ENCODE peak calls at places on chromosomes 6 and 20, in ten cellular contexts. A is ovary; I is fibroblast of lung; D is CD4-positive, alpha-beta T cell; R is neural crest cell; Z is body of pancreas; P is cardiac muscle cell; H is endodermal cell; C is endothelial cell; B is choroid plexus epithelial cell. O is an unnamed sample.

GRCh38 chr6:37517411-37517812 is 17.7 kb upstream of the CCDC167 start:
- DNase-seq in P (no peak), B (no peak), H (no peak), A (no peak), R (no peak), D (peak; percentile 73), I (peak; percentile 26), C (no peak), Z (no peak), O (no peak)

GRCh38 chr20:62837790-62838458 is 21.1 kb downstream of the COL9A3 start:
- DNase-seq in P (no peak), Z (peak; percentile 70), R (no peak), H (no peak), D (no peak), A (no peak), B (peak; percentile 58), C (no peak), I (peak; percentile 74), O (peak; percentile 50)

GRCh38 chr6:128139519-128139918 is 238.7 kb upstream of the THEMIS start:
- DNase-seq in D (no peak), B (peak; percentile 58), A (no peak), Z (no peak), R (no peak), H (no peak), P (peak; percentile 41), I (peak; percentile 34), C (no peak), O (no peak)

GRCh38 chr6:30883743-30884520 is at the start of gene DDR1:
- DNase-seq in H (peak; percentile 84), Z (peak; percentile 82), R (peak; percentile 29), C (no peak), A (peak; percentile 92), B (peak; percentile 72), I (peak; percentile 64), D (peak; percentile 40), P (peak; percentile 91), O (peak; percentile 47)

GRCh38 chr6:140462495-140463311 is 1088.3 kb upstream of the CITED2 start:
- DNase-seq in H (no peak), P (peak; percentile 83), R (no peak), C (no peak), A (no peak), B (peak; percentile 93), Z (peak; percentile 20), I (peak; percentile 82), D (no peak), O (no peak)

GRCh38 chr6:148572676-148573335 is 174.0 kb upstream of the UST start:
- DNase-seq in I (no peak), P (no peak), R (no peak), D (no peak), H (no peak), Z (no peak), A (no peak), B (no peak), C (no peak), O (no peak)

GRCh38 chr6:142523485-142523884 is 221.7 kb downstream of the ADGRG6 start:
- DNase-seq in R (no peak), B (no peak), H (no peak), D (no peak), P (peak; percentile 46), A (no peak), I (peak; percentile 76), C (no peak), Z (no peak), O (no peak)

GRCh38 chr20:2301164-2301622 is 5.4 kb downstream of the TGM3 start:
- DNase-seq in D (no peak), H (no peak), A (no peak), C (no peak), B (no peak), R (no peak), P (peak; percentile 21), Z (no peak), I (no peak), O (peak; percentile 52)

GRCh38 chr6:132357120-132357519 is 44.2 kb downstream of the MOXD1 start:
- DNase-seq in R (no peak), B (peak; percentile 78), P (peak; percentile 67), D (no peak), A (no peak), I (peak; percentile 47), C (no peak), Z (no peak), H (no peak), O (no peak)

GRCh38 chr6:46756469-46757205 is 9.9 kb downstream of the ANKRD66 start:
- DNase-seq in Z (no peak), C (no peak), A (no peak), D (no peak), H (no peak), I (no peak), P (no peak), R (no peak), B (no peak), O (no peak)

DNA sequence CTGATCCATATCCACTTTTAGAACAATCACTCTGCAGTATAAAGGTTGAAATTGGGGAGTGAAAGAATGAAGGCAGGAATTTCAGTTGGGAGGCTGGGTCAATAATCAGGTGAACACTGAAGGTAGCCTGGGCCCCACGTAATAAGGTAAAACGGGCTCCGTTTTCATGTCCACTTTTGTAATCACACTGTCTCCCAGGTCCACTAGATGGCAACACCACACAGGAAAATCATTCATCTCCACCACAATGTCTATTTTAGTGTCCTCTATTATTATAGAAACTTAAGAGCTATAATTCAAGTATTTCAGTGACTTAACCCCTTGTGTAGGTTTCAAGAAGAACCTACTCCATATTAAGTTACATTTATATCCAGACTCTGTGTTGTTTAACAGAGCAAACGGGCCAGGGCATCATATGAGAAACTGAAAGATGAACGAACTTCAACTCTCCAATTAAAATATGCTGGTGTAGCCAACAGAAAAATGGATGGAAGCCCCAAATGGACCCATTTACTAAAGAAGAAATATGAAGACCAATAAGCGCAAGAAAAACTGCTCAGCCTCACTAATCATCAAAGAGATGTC is 45.9 kb upstream of the MC3R start:
- DNase-seq in P (peak; percentile 3), H (no peak), R (no peak), B (peak; percentile 28), A (no peak), I (peak; percentile 17), C (no peak), Z (no peak), D (no peak), O (no peak)
- TF ChIP-seq CTCF in P (peak; percentile 16), H (peak; percentile 55), R (peak; percentile 30), B (peak; percentile 46), A (no peak), I (peak; percentile 21), C (no peak), Z (peak; percentile 26), D (no peak), O (no peak)

GRCh38 chr6:155315516-155315871 is 1.2 kb upstream of the TFB1M start:
- DNase-seq in I (peak; percentile 6), B (peak; percentile 56), R (no peak), H (no peak), P (peak; percentile 32), C (no peak), A (no peak), Z (no peak), D (no peak), O (no peak)

GRCh38 chr6:155314773-155315515 is 660 bp upstream of the TFB1M start:
- DNase-seq in R (no peak), I (peak; percentile 90), C (no peak), H (no peak), B (peak; percentile 96), Z (peak; percentile 76), P (peak; percentile 92), A (no peak), D (peak; percentile 16), O (no peak)

GRCh38 chr6:155319902-155320301 is 5.6 kb upstream of the TFB1M start:
- DNase-seq in A (no peak), Z (no peak), I (no peak), R (no peak), P (no peak), H (no peak), C (no peak), B (no peak), D (no peak), O (no peak)

GRCh38 chr6:155316419-155316818 is 2.1 kb upstream of the TFB1M start:
- DNase-seq in D (no peak), H (no peak), R (no peak), C (no peak), B (no peak), A (no peak), Z (no peak), I (no peak), P (no peak), O (no peak)

DNA sequence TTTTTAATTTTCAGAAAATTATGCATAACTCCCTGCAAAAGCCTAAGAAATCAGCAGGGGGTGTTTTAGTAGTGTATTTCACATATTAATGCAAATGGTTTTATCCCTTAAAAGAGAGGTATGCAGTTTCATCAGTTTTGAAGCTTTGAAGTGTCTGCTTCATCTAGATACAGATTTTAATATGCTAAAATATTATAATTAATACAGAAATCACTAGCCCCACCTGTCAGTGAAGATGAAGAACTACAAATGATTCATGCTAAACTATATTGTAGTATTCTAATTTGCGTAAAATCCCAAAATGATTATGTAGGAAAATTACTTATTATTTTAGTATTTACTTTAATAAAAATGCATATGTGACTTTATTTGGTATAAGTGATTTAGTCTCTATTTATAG is 2.9 kb upstream of the TFB1M start:
- DNase-seq in P (no peak), Z (no peak), I (peak; percentile 39), B (peak; percentile 50), R (no peak), D (no peak), C (no peak), H (no peak), A (no peak), O (no peak)
- TF ChIP-seq CTCF in P (peak; percentile 39), Z (no peak), I (peak; percentile 23), B (peak; percentile 42), R (peak; percentile 42), D (no peak), C (peak; percentile 28), H (peak; percentile 45), A (no peak), O (no peak)

GRCh38 chr6:13328076-13328874 is at the start of gene TBC1D7:
- DNase-seq in P (peak; percentile 94), I (peak; percentile 92), C (peak; percentile 94), D (peak; percentile 92), B (peak; percentile 94), A (peak; percentile 95), Z (peak; percentile 95), R (peak; percentile 89), H (peak; percentile 98), O (peak; percentile 95)
- TF ChIP-seq CTCF in P (peak; percentile 18), I (peak; percentile 20), C (no peak), D (no peak), B (peak; percentile 15), A (no peak), Z (no peak), R (peak; percentile 43), H (peak; percentile 44), O (no peak)

DNA sequence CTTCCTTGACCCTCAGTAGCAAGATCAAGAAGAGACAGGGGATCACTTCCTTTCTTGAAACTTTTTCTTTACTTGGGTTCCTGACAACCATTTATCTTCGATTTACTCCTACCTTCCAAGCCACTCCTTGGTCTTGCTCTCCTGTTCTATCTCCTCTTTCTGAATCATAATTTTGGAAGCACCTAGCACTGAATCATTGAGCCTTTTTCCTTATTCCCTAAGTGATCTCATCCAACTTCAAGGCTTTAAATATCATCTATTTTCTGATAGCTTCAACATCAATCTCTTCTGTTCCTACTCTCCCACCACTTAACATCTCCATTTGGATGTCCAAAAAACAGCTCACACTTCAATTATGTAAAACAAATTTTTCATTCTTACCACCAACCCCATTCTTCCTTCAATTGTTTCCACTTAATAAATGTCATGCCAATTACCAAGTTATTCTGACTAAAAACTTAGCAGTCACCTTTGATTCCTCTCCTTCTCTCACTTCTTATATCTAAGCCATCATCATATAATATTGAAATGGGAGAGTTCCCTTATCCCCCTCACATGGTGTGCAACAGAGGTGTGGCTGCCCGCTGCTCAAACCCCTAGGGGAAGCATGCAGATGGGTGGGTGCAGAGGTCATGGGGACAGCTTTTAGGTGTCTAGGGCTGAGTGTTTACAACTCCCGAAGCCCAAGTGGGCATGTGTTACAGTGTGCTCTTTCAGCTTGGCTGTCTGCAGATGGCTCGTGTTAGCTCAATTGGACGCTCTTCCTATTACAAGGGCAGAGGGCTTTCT is 23.4 kb upstream of the TRDN start:
- DNase-seq in P (no peak), D (no peak), A (no peak), I (no peak), R (no peak), C (no peak), Z (no peak), H (no peak), B (no peak), O (no peak)
- TF ChIP-seq CTCF in P (no peak), D (no peak), A (no peak), I (no peak), R (no peak), C (no peak), Z (no peak), H (no peak), B (no peak), O (no peak)

O was measured in activated B cell treated with CpG ODN at 0.5 μM for 24 hours.